ENCODE peak calls at places on chromosomes 5 and 9, in four cellular contexts. J, P, S and H are unnamed samples.

GRCh38 chr5:36202521-36202961 is 39.2 kb downstream of the NADK2 start:
- DNase-seq in J (no peak), P (no peak), S (no peak), H (no peak)

GRCh38 chr9:962023-962422 is 14.4 kb upstream of the DMRT3 start:
- DNase-seq in J (no peak), P (no peak), S (no peak), H (no peak)

GRCh38 chr5:57960569-57960968 is 478.0 kb upstream of the ACTBL2 start:
- DNase-seq in J (no peak), P (no peak), S (no peak), H (no peak)

GRCh38 chr5:150021491-150022162 is 21.1 kb downstream of the HMGXB3 start:
- DNase-seq in J (no peak), P (no peak), S (no peak), H (no peak)

GRCh38 chr9:20351715-20352114 is 270.6 kb downstream of the MLLT3 start:
- DNase-seq in J (no peak), P (no peak), S (no peak), H (no peak)

GRCh38 chr5:57231607-57232006 is 57.7 kb downstream of the GPBP1 start:
- DNase-seq in J (no peak), P (no peak), S (no peak), H (no peak)

GRCh38 chr9:93898502-93899426 is 56.4 kb downstream of the BARX1 start:
- DNase-seq in J (no peak), P (no peak), S (no peak), H (peak)

GRCh38 chr5:108670591-108671335 is 76.9 kb upstream of the FER start:
- DNase-seq in J (no peak), P (no peak), S (no peak), H (no peak)

GRCh38 chr9:123928471-123929176 is 1.3 kb downstream of the DENND1A start:
- DNase-seq in J (no peak), P (no peak), S (no peak), H (no peak)

GRCh38 chr5:134275822-134276221 is 49.9 kb upstream of the PPP2CA start:
- DNase-seq in J (no peak), P (no peak), S (no peak), H (no peak)

GRCh38 chr9:86843182-86843581 is 104.1 kb downstream of the GAS1 start:
- DNase-seq in J (no peak), P (no peak), S (no peak), H (no peak)

GRCh38 chr9:128787583-128788156 is 617 bp downstream of the TBC1D13 start:
- DNase-seq in J (peak), P (no peak), S (no peak), H (no peak)

DNA sequence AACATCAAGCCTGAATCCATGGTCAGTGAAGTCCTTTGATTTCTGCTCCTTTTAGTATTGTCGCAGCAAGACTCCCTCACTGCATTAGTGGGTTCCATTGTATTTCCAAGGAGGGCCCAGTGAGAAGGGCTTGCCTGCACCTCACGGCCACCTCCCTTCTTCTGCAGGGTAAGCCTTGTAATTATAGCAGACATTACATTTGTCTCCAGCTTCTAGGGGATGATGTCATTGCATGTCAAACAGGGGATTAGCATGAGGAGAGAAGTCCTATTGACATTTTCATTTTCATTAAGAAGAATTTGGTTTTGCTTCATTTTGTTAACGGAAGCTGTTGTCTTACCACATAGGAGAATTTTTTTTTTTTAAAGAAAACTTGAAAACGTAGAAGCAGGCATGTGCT is 27.0 kb downstream of the MAP1B start:
- DNase-seq in J (no peak), P (no peak), S (no peak), H (no peak)
- TF ChIP-seq CTCF in J (no peak), P (no peak), S (no peak), H (no peak)

DNA sequence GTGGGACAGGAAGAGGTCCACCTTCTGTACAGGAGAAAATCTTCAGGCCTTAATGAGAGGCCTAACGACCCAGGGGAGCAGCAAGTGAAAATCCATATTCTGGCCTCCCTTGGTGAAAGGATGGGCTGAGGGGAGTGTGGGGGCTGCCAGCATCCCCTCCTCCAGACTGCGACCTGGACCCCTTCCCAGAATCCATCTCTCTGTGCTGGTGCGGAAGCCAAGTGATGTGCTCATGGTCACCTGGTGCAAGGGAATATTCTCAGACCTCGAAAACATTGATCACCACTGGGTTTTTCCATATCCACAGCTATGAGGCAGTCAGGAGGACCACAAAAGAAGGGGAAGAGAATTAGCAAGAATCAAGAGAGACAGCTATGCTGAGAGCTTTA is 10.7 kb downstream of the FGF1 start:
- DNase-seq in J (no peak), P (no peak), S (no peak), H (no peak)
- TF ChIP-seq EP300 in J (no peak), P (no peak), S (no peak), H (no peak)

DNA sequence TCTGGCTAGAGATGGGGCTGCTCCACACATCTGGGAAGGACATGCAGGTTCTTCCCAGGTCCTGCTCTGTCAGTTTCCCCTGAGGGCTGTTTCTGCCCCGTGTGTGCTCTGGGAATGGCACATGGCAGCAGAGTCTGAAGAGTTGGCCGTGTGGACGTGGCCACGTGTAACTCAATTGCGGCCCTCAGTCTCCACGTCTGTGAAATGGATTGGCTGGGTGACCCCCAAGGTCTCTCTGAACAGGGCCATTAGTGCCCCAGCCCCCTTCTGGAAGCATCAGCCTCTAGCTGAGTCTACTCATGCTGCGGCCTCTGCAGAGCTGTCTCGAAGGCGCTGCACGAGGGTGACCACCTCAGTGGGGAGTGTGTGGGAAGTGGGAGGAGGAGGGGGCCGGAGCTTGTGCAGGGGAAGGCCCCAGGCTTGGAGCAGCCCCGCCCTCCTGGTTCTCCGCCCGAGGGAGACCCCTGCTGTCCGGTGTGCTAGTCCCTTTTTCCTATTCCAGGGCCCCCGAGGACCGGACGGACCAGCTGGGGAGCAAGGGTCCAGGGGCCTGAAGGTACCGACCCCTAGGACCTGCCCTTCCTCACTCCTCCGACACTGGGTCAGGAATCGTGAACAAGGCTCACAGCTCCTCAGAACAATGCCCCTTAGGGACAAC is 58.9 kb upstream of the ORM1 start:
- DNase-seq in J (no peak), P (no peak), S (no peak), H (no peak)
- TF ChIP-seq CTCF in J (peak), P (peak), S (no peak), H (peak)

GRCh38 chr9:136728080-136728547 is 14.6 kb downstream of the LCN10 start:
- DNase-seq in J (peak), P (peak), S (peak), H (peak)
- TF ChIP-seq EP300 in J (no peak), P (peak), S (no peak), H (no peak)

DNA sequence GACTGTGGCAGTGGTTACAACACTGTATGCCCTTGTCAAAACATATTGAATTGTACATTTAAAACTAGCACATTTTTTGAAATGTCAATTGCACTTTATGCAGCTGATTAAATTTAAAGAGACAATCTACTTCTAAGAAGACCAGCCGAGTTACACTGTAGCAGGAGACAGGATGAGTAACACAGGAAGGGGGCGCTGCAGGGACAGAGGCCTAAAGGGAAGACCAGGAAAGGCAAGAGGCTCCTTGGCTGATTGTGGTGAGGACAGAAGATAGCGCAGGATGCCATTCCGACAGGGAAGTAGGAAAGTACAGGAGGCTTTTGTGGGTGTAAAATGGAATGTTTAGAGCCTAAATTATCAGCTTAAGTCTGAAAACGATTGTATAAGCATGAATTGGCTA is 28.2 kb upstream of the PPP2R2B start:
- DNase-seq in J (no peak), P (no peak), S (no peak), H (no peak)
- TF ChIP-seq CTCF in J (no peak), P (no peak), S (no peak), H (no peak)

DNA sequence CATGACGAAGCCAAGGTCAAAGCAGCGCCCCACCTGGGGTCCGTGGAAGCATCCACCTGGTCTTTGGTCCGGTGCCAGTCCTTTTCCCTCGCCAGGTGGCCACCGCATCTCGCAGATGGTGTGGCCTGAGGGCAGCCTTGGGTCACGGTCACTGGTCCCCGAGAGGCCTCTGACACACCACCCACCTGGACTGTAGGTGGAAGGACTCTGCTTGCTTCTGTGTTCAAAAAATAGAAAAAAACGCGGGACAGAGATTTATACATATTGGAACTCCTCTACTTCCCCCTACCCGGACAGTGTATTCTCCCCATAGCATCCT is 466 bp upstream of the TTC39B start:
- DNase-seq in J (no peak), P (no peak), S (no peak), H (no peak)
- TF ChIP-seq EP300 in J (no peak), P (no peak), S (no peak), H (no peak)

GRCh38 chr5:93574939-93575241 is 6.1 kb downstream of the NR2F1-AS1 start:
- DNase-seq in J (no peak), P (no peak), S (no peak), H (no peak)
- TF ChIP-seq CTCF in J (no peak), P (no peak), S (no peak), H (no peak)

GRCh38 chr9:116320180-116320799 is 166.7 kb downstream of the PAPPA start:
- DNase-seq in J (no peak), P (no peak), S (no peak), H (no peak)
- TF ChIP-seq EP300 in J (no peak), P (no peak), S (no peak), H (no peak)